ENCODE peak calls at places on chromosome 1, in five cellular contexts. G is stomach, Q is OCI-LY7, U is suprapubic skin, O is breast epithelium. L is an unnamed sample. For H3K9me3 and H3K4me1, the result is how much of the 10 kb centered on the place peaks cover.

GRCh38 chr1:81023187-81023724 is 777.5 kb upstream of the ADGRL2 start:
- DNase-seq in G (no peak), U (no peak), O (no peak), Q (no peak), L (no peak)

GRCh38 chr1:32767641-32768040 is 49.5 kb downstream of the YARS1 start:
- DNase-seq in O (no peak), U (no peak), G (no peak), Q (no peak), L (no peak)

GRCh38 chr1:167617950-167618269 is 12.1 kb upstream of the RCSD1 start:
- DNase-seq in G (no peak), Q (no peak), O (no peak), U (no peak), L (no peak)

GRCh38 chr1:116572079-116572478 is 1.3 kb upstream of the CD58 start:
- DNase-seq in Q (no peak), O (no peak), U (no peak), G (no peak), L (no peak)

GRCh38 chr1:91871994-91872393 is 14.0 kb downstream of the TGFBR3 start:
- DNase-seq in U (no peak), Q (no peak), O (no peak), G (no peak), L (no peak)

GRCh38 chr1:222416001-222416791 is 131.7 kb downstream of the HHIPL2 start:
- DNase-seq in U (no peak), O (no peak), Q (no peak), G (no peak), L (no peak)

GRCh38 chr1:39405358-39405757 is 86.1 kb upstream of the BMP8A start:
- DNase-seq in O (no peak), G (no peak), U (no peak), Q (no peak), L (no peak)

GRCh38 chr1:214215583-214215982 is 65.4 kb upstream of the SMYD2 start:
- DNase-seq in G (no peak), U (no peak), Q (no peak), O (no peak), L (no peak)

GRCh38 chr1:109543283-109543987 is 3.8 kb downstream of the GPR61 start:
- DNase-seq in G (no peak), O (no peak), U (no peak), Q (no peak), L (no peak)

GRCh38 chr1:94154989-94155388 is 34.0 kb upstream of the ABCA4 start:
- DNase-seq in Q (no peak), G (no peak), U (no peak), O (no peak), L (no peak)

GRCh38 chr1:227961651-227962050 is 13.9 kb upstream of the WNT9A start:
- DNase-seq in O (no peak), U (no peak), G (peak), Q (peak), L (no peak)

GRCh38 chr1:112628516-112628915 is 8.9 kb downstream of the CAPZA1 start:
- DNase-seq in O (no peak), U (no peak), Q (no peak), G (no peak), L (no peak)

GRCh38 chr1:3092530-3092929 is 23.5 kb downstream of the PRDM16 start:
- DNase-seq in G (no peak), U (no peak), Q (no peak), O (no peak), L (no peak)

GRCh38 chr1:223358826-223359225 is 5.2 kb downstream of the SUSD4 start:
- DNase-seq in O (no peak), Q (no peak), G (no peak), U (no peak), L (no peak)

GRCh38 chr1:202192770-202193613 is 607 bp upstream of the LGR6 start:
- DNase-seq in Q (peak), O (peak), U (no peak), G (peak), L (no peak)

GRCh38 chr1:247043406-247043805 is 35.2 kb downstream of the ZNF670 start:
- DNase-seq in Q (no peak), U (no peak), G (no peak), O (no peak), L (no peak)

GRCh38 chr1:247037483-247038320 is 29.8 kb upstream of the ZNF695 start:
- DNase-seq in U (no peak), G (no peak), Q (no peak), O (no peak), L (no peak)
- H3K9me3 ChIP-seq in U (under half), G (under half), Q (half or more), O (half or more), L (half or more)

DNA sequence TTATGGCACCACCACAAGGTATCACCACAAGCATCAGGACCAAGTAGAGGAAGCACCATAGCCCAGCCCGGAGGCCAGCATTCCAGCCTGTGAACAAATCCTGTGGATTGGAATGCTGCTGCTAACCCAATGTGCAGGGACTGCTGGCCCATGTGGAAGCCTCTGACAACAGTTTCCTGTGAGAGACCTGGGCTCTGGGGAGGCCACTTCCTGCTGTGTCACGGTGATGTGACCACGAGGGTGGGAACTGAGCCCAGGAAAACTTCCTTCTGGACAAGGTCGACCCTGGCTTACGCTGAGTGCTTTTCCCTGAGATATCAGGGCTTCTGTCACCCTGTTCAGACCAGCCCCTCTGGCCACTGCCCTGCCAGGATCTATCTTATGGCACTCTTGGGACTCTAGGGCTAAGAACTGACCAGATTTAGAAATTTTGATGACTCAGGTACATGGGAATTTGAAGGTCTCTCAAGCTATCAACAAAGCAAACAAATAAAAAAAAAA is 88.3 kb upstream of the NGF start:
- DNase-seq in Q (no peak), O (no peak), G (no peak), U (no peak), L (peak)
- H3K4me1 ChIP-seq in Q (under half), O (under half), G (under half), U (under half), L (under half)

GRCh38 chr1:246513619-246514343 is 6.7 kb upstream of the SMYD3 start:
- DNase-seq in O (no peak), G (no peak), U (no peak), Q (no peak), L (no peak)

GRCh38 chr1:246518456-246519205 is 11.6 kb upstream of the SMYD3 start:
- DNase-seq in Q (no peak), G (no peak), O (no peak), U (no peak), L (no peak)

GRCh38 chr1:246517391-246517790 is 10.3 kb upstream of the SMYD3 start:
- DNase-seq in G (no peak), U (no peak), O (no peak), Q (no peak), L (no peak)

GRCh38 chr1:246515390-246516005 is 8.4 kb upstream of the SMYD3 start:
- DNase-seq in U (no peak), G (no peak), Q (no peak), O (no peak), L (no peak)

DNA sequence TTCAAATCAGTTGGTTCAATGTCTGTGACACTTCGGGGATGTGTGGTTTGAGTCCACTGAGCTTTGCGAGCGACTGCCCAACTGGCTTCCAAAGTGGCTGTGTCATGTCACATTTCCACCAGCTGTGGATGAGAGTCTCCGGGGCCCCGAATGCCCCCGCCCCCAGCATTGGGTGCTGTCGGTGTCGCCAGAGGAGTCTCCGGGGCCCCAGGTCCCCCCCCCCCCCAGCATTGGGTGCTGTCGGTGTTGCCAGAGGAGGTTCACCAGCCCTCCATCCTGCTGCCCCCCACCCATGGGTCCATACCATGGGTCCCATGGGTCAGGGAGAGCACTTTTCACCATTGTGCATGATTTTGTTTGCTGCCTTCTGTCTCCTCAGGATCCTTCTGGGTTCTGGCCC is 9.0 kb upstream of the SMYD3 start:
- DNase-seq in O (no peak), U (no peak), G (no peak), Q (no peak), L (no peak)
- H3K9me3 ChIP-seq in O (under half), U (under half), G (under half), Q (under half), L (under half)

GRCh38 chr1:25435315-25436103 is 4.8 kb downstream of the MACO1 start:
- DNase-seq in O (no peak), U (no peak), Q (peak), G (no peak), L (no peak)
- H3K4me1 ChIP-seq in O (under half), U (under half), Q (under half), G (under half), L (under half)

DNA sequence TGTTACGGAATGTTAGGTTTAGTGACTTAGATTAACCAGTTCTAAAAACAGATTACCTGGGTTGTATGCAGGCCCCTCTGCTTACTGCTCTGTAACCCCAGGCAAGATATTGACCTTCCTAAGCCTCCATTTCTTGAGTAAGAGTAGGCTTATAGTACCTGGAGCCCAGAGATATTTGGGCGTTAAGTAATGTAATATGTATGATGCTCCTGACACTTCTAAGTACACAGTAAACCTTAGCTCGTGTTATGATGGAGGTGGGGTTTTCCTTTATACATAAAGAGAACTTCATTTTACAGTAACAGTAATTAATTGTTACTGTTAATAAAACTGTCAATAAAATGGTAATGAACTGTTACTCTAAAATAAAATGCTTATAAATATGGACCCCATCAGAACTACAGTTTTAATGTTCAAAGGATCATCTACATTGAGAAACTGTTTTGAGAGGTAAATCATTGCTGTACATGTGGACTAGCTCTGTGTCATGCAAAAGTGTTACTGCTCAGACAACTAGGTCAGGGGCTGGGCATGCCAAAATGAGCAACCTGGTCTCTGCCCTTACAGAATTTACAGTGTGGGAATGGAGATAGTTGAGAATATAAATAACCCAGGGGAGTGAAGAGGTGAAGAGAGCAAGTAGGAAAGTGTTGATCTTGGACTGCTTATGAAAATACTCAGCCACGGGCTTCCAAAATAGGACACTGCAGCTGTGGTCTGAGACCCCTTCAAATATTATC is 26.6 kb downstream of the LRRC8C start:
- DNase-seq in U (no peak), O (no peak), G (no peak), Q (no peak), L (no peak)
- H3K9me3 ChIP-seq in U (under half), O (under half), G (under half), Q (under half), L (under half)

GRCh38 chr1:1582970-1583666 is 8.5 kb upstream of the SSU72 start:
- DNase-seq in G (no peak), U (no peak), Q (no peak), O (no peak), L (no peak)
- H3K4me1 ChIP-seq in G (under half), U (under half), Q (under half), O (under half), L (under half)

GRCh38 chr1:163609858-163610257 is 288.1 kb downstream of the NUF2 start:
- DNase-seq in O (no peak), U (no peak), G (no peak), Q (no peak), L (no peak)

GRCh38 chr1:163608969-163609368 is 287.2 kb downstream of the NUF2 start:
- DNase-seq in O (no peak), Q (no peak), U (no peak), G (no peak), L (no peak)

DNA sequence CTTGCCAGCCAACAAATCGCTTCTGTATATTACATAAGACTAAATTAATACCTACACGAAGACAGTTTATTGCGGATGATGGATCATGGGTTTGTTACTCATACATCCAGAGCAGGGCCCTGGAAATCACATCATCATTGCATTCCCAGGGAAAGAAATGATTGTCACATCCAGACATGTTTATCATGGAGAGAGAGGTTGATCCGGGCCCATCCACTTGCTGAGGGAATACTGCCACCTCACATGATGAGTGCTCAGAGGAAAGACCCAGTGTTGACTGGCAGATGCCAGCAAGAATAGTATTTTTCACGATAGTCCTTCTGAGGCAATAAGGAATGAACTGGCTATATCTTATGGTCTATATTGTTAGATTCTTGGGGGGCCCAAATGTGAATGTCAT is 282.6 kb downstream of the NUF2 start:
- DNase-seq in Q (no peak), U (no peak), O (no peak), G (no peak), L (no peak)
- H3K9me3 ChIP-seq in Q (under half), U (under half), O (under half), G (under half), L (under half)

GRCh38 chr1:25993197-25993951 is 4.5 kb downstream of the PAFAH2 start:
- DNase-seq in O (no peak), G (no peak), U (no peak), Q (no peak), L (no peak)
- H3K4me1 ChIP-seq in O (under half), G (under half), U (under half), Q (under half), L (under half)

GRCh38 chr1:4510276-4510691 is 144.1 kb upstream of the AJAP1 start:
- DNase-seq in G (no peak), Q (no peak), O (peak), U (no peak), L (no peak)
- H3K9me3 ChIP-seq in G (under half), Q (under half), O (under half), U (under half), L (under half)